ENCODE peak calls at places on chromosomes 1 and 21, in four cellular contexts. V is activated naive CD4-positive, alpha-beta T cell treated with anti-CD3 and anti-CD28 coated beads, Interleukin-2, amount 50 U/mL, for 72 hours; E is CD4-positive, alpha-beta T cell; T is Right ventricle myocardium inferior. A is an unnamed sample.

GRCh38 chr21:40404319-40404906 is 442.5 kb downstream of the DSCAM start:
- ATAC-seq in T (no peak), E (no peak), V (no peak), A (no peak)

GRCh38 chr1:89269277-89269676 is 3.4 kb downstream of the GBP5 start:
- ATAC-seq in E (no peak), T (no peak), V (no peak), A (no peak)

GRCh38 chr1:116817582-116818064 is 63.4 kb downstream of the CD2 start:
- ATAC-seq in E (peak), V (peak), T (no peak), A (peak)

GRCh38 chr1:180150982-180151381 is 3.7 kb upstream of the QSOX1 start:
- ATAC-seq in V (no peak), E (no peak), T (no peak), A (no peak)

GRCh38 chr1:170366980-170367379 is 165.0 kb upstream of the GORAB start:
- ATAC-seq in E (no peak), V (no peak), T (no peak), A (no peak)

GRCh38 chr1:6544831-6545230 is 9.5 kb downstream of the NOL9 start:
- ATAC-seq in E (no peak), T (no peak), V (peak), A (peak)

GRCh38 chr1:11703357-11704225 is 12.1 kb downstream of the DRAXIN start:
- ATAC-seq in T (no peak), E (no peak), V (no peak), A (no peak)

GRCh38 chr1:110383311-110383990 is 7.4 kb downstream of the SLC16A4 start:
- ATAC-seq in T (no peak), V (no peak), E (peak), A (no peak)

GRCh38 chr1:3423896-3424610 is 30.4 kb upstream of the ARHGEF16 start:
- ATAC-seq in T (no peak), E (no peak), V (no peak), A (no peak)

GRCh38 chr1:59025201-59025600 is 241.4 kb upstream of the JUN start:
- ATAC-seq in T (no peak), E (no peak), V (no peak), A (no peak)

GRCh38 chr1:67947114-67947513 is 103.3 kb downstream of the DIRAS3 start:
- ATAC-seq in V (no peak), T (peak), E (no peak), A (no peak)

GRCh38 chr1:48216941-48217340 is 5.6 kb upstream of the SLC5A9 start:
- ATAC-seq in V (no peak), E (no peak), T (no peak), A (no peak)

GRCh38 chr1:168520052-168520751 is 23.6 kb downstream of the XCL2 start:
- ATAC-seq in T (no peak), V (peak), E (peak), A (peak)

GRCh38 chr1:93322349-93322748 is 23.4 kb upstream of the DR1 start:
- ATAC-seq in V (no peak), E (no peak), T (no peak), A (no peak)

GRCh38 chr1:183832472-183832871 is 27.6 kb downstream of the RGL1 start:
- ATAC-seq in V (no peak), E (no peak), T (no peak), A (no peak)

GRCh38 chr1:15523922-15524282 is at the start of gene CASP9:
- ATAC-seq in T (no peak), V (no peak), E (no peak), A (no peak)

GRCh38 chr1:224707849-224708725 is 92.0 kb downstream of the CNIH3 start:
- ATAC-seq in E (no peak), V (no peak), T (no peak), A (peak)

GRCh38 chr1:229058716-229059115 is 212.2 kb upstream of the RAB4A start:
- ATAC-seq in E (no peak), V (no peak), T (no peak), A (no peak)

GRCh38 chr1:221174598-221174997 is 295.4 kb downstream of the HLX start:
- ATAC-seq in E (no peak), V (no peak), T (peak), A (no peak)

GRCh38 chr1:26696645-26697440 is 1.0 kb downstream of the ARID1A start:
- ATAC-seq in T (no peak), V (peak), E (peak), A (peak)

GRCh38 chr1:161772397-161772796 is 6.3 kb downstream of the ATF6 start:
- ATAC-seq in E (peak), T (peak), V (peak), A (peak)

GRCh38 chr1:40758578-40759343 is 24.8 kb upstream of the KCNQ4 start:
- ATAC-seq in E (no peak), V (no peak), T (no peak), A (no peak)

GRCh38 chr1:33500547-33500946 is 28.1 kb downstream of the ZSCAN20 start:
- ATAC-seq in V (no peak), E (no peak), T (no peak), A (no peak)